ENCODE peak calls at places on chromosomes 6 and 20, in six cellular contexts. One of them, this sample, is unnamed.

GRCh38 chr6:27582928-27583725 is 110.2 kb upstream of the ZNF184 start:
- DNase-seq in naive thymus-derived CD8-positive, alpha-beta T cell: no peak
- DNase-seq in NCI-H1417: peak
- DNase-seq in HTR-8/SVneo: peak
- DNase-seq in T-helper 1 cell: no peak
- DNase-seq in upper lobe of right lung: no peak
- DNase-seq in this sample: no peak

GRCh38 chr20:5002077-5002413 is 735 bp upstream of the SLC23A2 start:
- DNase-seq in NCI-H1417: no peak
- DNase-seq in HTR-8/SVneo: no peak
- DNase-seq in naive thymus-derived CD8-positive, alpha-beta T cell: no peak
- DNase-seq in T-helper 1 cell: no peak
- DNase-seq in upper lobe of right lung: no peak
- DNase-seq in this sample: peak

GRCh38 chr6:168420084-168420483 is 20.9 kb upstream of the SMOC2 start:
- DNase-seq in HTR-8/SVneo: no peak
- DNase-seq in NCI-H1417: no peak
- DNase-seq in T-helper 1 cell: no peak
- DNase-seq in upper lobe of right lung: no peak
- DNase-seq in naive thymus-derived CD8-positive, alpha-beta T cell: no peak
- DNase-seq in this sample: no peak

GRCh38 chr20:24648481-24648880 is 179.1 kb downstream of the SYNDIG1 start:
- DNase-seq in naive thymus-derived CD8-positive, alpha-beta T cell: no peak
- DNase-seq in NCI-H1417: no peak
- DNase-seq in HTR-8/SVneo: no peak
- DNase-seq in T-helper 1 cell: no peak
- DNase-seq in upper lobe of right lung: no peak
- DNase-seq in this sample: peak

GRCh38 chr6:163751032-163751525 is 336.6 kb downstream of the QKI start:
- DNase-seq in upper lobe of right lung: peak
- DNase-seq in HTR-8/SVneo: no peak
- DNase-seq in T-helper 1 cell: no peak
- DNase-seq in naive thymus-derived CD8-positive, alpha-beta T cell: no peak
- DNase-seq in NCI-H1417: no peak
- DNase-seq in this sample: no peak

GRCh38 chr6:116550796-116551195 is 2.8 kb upstream of the CALHM4 start:
- DNase-seq in upper lobe of right lung: no peak
- DNase-seq in naive thymus-derived CD8-positive, alpha-beta T cell: no peak
- DNase-seq in HTR-8/SVneo: no peak
- DNase-seq in T-helper 1 cell: no peak
- DNase-seq in NCI-H1417: no peak
- DNase-seq in this sample: no peak

GRCh38 chr6:164928366-164929154 is 380.8 kb downstream of the C6orf118 start:
- DNase-seq in upper lobe of right lung: no peak
- DNase-seq in T-helper 1 cell: no peak
- DNase-seq in NCI-H1417: no peak
- DNase-seq in HTR-8/SVneo: no peak
- DNase-seq in naive thymus-derived CD8-positive, alpha-beta T cell: no peak
- DNase-seq in this sample: no peak

GRCh38 chr20:5863040-5863811 is 87.1 kb downstream of the TRMT6 start:
- DNase-seq in T-helper 1 cell: no peak
- DNase-seq in NCI-H1417: no peak
- DNase-seq in HTR-8/SVneo: peak
- DNase-seq in naive thymus-derived CD8-positive, alpha-beta T cell: no peak
- DNase-seq in upper lobe of right lung: no peak
- DNase-seq in this sample: no peak

This sample was measured in DMS79 treated with DMSO at 0.1 percent for 48 hours.